ENCODE peak calls at places on chromosome 1, in eight cellular contexts. G, U, V, M, J, B, E and Y are unnamed samples.

GRCh38 chr1:200877839-200878551 is 5.2 kb downstream of the GPR25 start:
- DNase-seq in G (no peak), B (peak), V (no peak), M (no peak), J (no peak), U (no peak), E (no peak), Y (no peak)

GRCh38 chr1:64540265-64540791 is 70.4 kb downstream of the CACHD1 start:
- DNase-seq in B (no peak), U (no peak), E (peak), M (peak), G (no peak), J (no peak), V (peak), Y (no peak)

GRCh38 chr1:205111354-205111753 is 10.4 kb downstream of the RBBP5 start:
- DNase-seq in G (no peak), E (no peak), V (no peak), M (no peak), U (no peak), B (no peak), J (no peak), Y (no peak)

GRCh38 chr1:74222701-74223100 is 12.5 kb upstream of the TNNI3K start:
- DNase-seq in J (no peak), G (no peak), B (no peak), V (peak), U (no peak), E (no peak), M (no peak), Y (no peak)

GRCh38 chr1:101388904-101389546 is 152.2 kb downstream of the S1PR1 start:
- DNase-seq in U (no peak), V (peak), G (no peak), M (peak), B (peak), J (no peak), E (no peak), Y (no peak)

GRCh38 chr1:244381887-244382565 is 69.7 kb downstream of the ADSS2 start:
- DNase-seq in B (no peak), M (peak), U (no peak), J (no peak), E (no peak), V (peak), G (no peak), Y (no peak)

GRCh38 chr1:17923684-17924083 is 168.6 kb downstream of the ACTL8 start:
- DNase-seq in M (no peak), V (no peak), U (no peak), E (no peak), G (no peak), B (no peak), J (no peak), Y (no peak)

GRCh38 chr1:176786274-176786673 is 323.3 kb downstream of the PAPPA2 start:
- DNase-seq in E (no peak), M (no peak), V (no peak), U (no peak), J (no peak), G (no peak), B (peak), Y (no peak)

GRCh38 chr1:17742590-17742989 is 12.5 kb upstream of the ACTL8 start:
- DNase-seq in B (no peak), V (no peak), J (no peak), E (peak), U (no peak), G (no peak), M (no peak), Y (no peak)

GRCh38 chr1:6246497-6247295 is 2.7 kb downstream of the HES3 start:
- DNase-seq in V (peak), M (peak), B (peak), U (peak), J (peak), G (peak), E (peak), Y (peak)

GRCh38 chr1:77834771-77835334 is 53.6 kb upstream of the NEXN start:
- DNase-seq in B (no peak), M (peak), J (no peak), G (no peak), U (no peak), E (peak), V (peak), Y (no peak)

GRCh38 chr1:55284856-55285255 is 69.7 kb upstream of the USP24 start:
- DNase-seq in J (no peak), G (no peak), M (peak), B (no peak), V (peak), U (no peak), E (peak), Y (no peak)
- TF ChIP-seq CTCF in J (no peak), G (peak), M (peak), B (peak), V (peak), U (peak), E (peak), Y (peak)

GRCh38 chr1:206809504-206810084 is 37.3 kb upstream of the IL10 start:
- DNase-seq in B (no peak), J (no peak), E (no peak), V (peak), G (peak), U (no peak), M (peak), Y (no peak)
- TF ChIP-seq CTCF in B (peak), J (no peak), E (no peak), V (peak), G (peak), U (peak), M (peak), Y (no peak)

DNA sequence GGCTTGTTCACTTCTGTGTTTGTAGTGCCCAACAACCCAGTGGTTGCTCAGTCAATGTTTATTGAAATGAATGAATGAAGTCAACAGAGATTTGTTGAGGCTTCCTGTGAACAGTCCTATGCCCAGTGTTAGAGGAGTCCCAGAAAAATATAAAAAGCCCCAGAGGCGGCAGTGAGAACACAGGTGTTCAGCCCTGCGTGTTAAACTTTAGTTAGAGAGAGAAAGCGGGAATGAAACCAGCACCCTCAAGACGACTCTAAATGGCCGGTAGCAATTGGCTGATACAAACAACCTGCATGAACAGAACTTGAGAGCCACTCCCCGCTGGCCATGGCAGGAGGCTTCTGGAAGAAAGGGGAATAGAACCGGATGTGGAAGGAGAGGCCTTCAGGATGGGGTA is 22.6 kb downstream of the TMEM51 start:
- DNase-seq in M (no peak), U (no peak), V (no peak), E (no peak), G (no peak), B (no peak), J (no peak), Y (no peak)
- TF ChIP-seq CTCF in M (no peak), U (no peak), V (no peak), E (no peak), G (no peak), B (no peak), J (no peak), Y (no peak)

GRCh38 chr1:4585216-4585615 is 69.2 kb upstream of the AJAP1 start:
- DNase-seq in U (no peak), E (peak), G (no peak), J (no peak), V (no peak), M (no peak), B (no peak), Y (peak)
- TF ChIP-seq CTCF in U (peak), E (peak), G (peak), J (peak), V (no peak), M (peak), B (peak), Y (peak)

DNA sequence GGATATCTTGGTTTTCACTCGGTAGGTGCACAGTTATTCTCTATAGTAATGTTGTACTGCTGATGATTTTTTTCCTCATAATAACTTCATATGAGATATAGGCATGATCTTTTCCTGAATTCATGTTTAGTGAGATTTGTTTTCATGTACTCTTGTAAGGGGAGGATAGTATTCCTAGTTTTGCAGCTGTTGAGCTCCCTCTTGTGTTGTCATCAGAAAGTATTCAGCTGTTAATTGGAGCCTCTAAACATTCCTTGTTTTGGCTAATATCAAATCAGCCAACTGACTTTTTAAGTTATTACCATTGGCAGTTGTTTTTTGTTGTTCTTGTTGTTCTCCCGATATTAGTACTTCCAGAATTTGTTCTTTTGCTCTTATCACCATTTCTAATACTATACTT is 24.4 kb downstream of the OR10R2 start:
- DNase-seq in J (no peak), E (no peak), M (no peak), U (no peak), G (no peak), B (peak), V (no peak), Y (no peak)
- TF ChIP-seq CTCF in J (no peak), E (no peak), M (no peak), U (no peak), G (no peak), B (peak), V (no peak), Y (peak)

DNA sequence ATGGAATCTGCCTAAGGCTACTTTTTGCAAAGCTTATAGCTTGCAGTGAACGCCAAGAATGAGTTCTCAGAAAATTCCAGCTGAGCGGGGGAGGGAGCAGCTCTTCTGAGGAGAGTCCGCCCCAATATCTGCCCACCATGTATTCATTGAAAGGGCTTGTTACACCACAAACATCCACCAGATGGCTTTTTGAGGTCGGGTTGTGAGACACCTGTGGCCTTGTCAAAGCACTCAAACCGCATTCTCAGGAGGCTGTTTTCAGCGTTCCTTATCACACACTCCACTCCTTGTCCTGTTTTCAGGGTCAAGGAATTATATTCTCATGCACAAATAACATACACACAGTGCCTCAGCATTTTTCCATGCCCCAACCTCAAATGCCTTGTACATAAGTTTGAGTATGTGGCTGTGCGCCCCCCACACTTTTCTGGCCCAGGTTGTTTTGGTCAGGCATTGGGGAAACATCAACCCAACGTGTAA is 3.9 kb upstream of the C4BPB start:
- DNase-seq in B (peak), G (peak), E (peak), U (no peak), M (peak), V (peak), J (no peak), Y (peak)
- TF ChIP-seq CTCF in B (peak), G (peak), E (peak), U (peak), M (peak), V (peak), J (no peak), Y (peak)

DNA sequence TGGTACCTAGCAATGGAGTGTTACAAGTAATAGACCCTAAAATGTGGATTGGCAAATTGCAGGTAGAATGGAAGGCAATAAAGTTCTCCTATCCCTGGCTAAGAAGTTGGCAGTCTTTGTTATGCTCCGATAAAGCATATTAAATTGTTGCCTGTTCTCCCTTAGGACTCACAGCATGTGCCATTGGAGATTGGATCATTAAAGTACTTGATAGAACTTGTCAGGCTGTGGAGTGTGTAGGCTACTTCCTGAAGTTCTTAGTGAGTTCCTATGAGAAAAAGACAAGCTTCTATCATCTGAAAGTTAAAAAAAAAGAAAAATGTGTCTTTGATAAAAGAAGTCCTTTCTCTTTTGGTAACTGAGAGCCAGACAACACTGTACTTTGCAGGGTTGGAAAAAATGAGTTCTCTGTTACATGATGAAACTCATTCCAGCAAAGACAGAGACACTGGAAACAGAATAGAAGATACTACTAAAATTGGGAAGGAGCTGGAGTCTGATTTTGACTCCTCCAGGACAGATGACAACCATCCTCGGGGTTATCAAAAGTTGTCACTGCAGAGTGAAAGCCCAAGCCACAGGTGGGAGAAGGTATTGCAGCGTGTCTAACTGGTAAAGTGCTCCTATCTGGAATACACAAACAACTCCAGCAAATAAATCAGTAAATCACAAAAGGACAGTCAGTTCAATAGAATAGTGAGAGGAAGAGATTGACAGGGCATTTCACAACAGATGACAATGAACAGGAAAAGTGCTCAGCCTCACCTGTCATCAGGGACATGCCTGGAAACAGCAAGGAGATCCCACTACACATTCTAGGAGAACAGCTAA is 87.5 kb upstream of the WDR26 start:
- DNase-seq in E (no peak), G (no peak), B (no peak), V (no peak), J (no peak), M (no peak), U (no peak), Y (no peak)
- TF ChIP-seq CTCF in E (no peak), G (no peak), B (no peak), V (peak), J (no peak), M (peak), U (no peak), Y (peak)

DNA sequence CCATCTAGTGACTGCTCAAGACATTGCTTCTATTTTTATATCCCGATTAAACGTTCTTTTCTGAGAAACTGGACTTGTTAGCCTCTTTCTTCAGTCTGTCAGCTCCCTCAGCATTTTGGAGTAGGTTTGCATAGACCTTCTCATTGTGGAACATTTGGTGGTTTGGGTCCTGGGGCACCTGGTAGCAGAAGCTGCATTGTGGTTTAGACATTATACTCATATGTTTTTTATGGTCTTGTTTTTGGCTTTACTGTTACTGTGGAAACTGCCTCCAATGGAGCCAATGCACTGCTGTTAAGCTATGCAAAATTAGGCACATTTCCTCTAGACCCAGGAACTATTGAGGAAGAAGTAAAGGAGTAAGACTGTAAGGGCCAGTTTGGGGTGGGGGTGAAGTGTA is 36.7 kb upstream of the LRRC8B start:
- DNase-seq in E (no peak), J (no peak), B (peak), M (no peak), V (no peak), U (no peak), G (no peak), Y (no peak)
- TF ChIP-seq CTCF in E (no peak), J (no peak), B (no peak), M (no peak), V (no peak), U (no peak), G (no peak), Y (no peak)